ENCODE peak calls at places on chromosomes 11 and 22, in eight cellular contexts. S is retina, I is dorsolateral prefrontal cortex, X is D341Med, Q is NCI-H1092, H is aorta, A is HS-5, W is Daoy. J is an unnamed sample.

GRCh38 chr22:38872831-38873248 is 824 bp upstream of the CBX6 start:
- DNase-seq in H (peak), W (no peak), Q (peak), I (no peak), A (no peak), X (peak), S (no peak), J (peak)

GRCh38 chr11:120563698-120564572 is 52.4 kb downstream of the GRIK4 start:
- DNase-seq in Q (peak), W (no peak), H (peak), I (peak), X (no peak), S (peak), A (no peak), J (peak)

GRCh38 chr11:105923814-105924213 is 98.2 kb downstream of the MSANTD4 start:
- DNase-seq in A (peak), H (no peak), I (no peak), X (no peak), Q (no peak), W (peak), S (no peak), J (peak)

GRCh38 chr22:44407404-44408226 is 90.4 kb downstream of the RTL6 start:
- DNase-seq in A (no peak), X (no peak), H (peak), S (no peak), I (peak), W (no peak), Q (no peak), J (peak)

GRCh38 chr11:117144477-117145392 is 648 bp downstream of the PAFAH1B2 start:
- DNase-seq in S (peak), Q (no peak), I (no peak), A (no peak), X (peak), H (peak), W (peak), J (peak)

GRCh38 chr11:109733245-109733644 is 311.3 kb downstream of the C11orf87 start:
- DNase-seq in I (no peak), A (no peak), X (no peak), W (no peak), S (no peak), Q (no peak), H (no peak), J (peak)

GRCh38 chr11:77473001-77473800 is 693 bp downstream of the PAK1 start:
- DNase-seq in Q (peak), X (peak), S (peak), W (peak), A (no peak), I (no peak), H (peak), J (peak)

GRCh38 chr11:107606122-107606521 is 15.2 kb downstream of the ELMOD1 start:
- DNase-seq in Q (no peak), A (no peak), I (no peak), H (no peak), S (no peak), X (peak), W (peak), J (no peak)

GRCh38 chr11:12331239-12331874 is 46.0 kb upstream of the PARVA start:
- DNase-seq in Q (peak), I (peak), W (peak), X (peak), H (peak), S (peak), A (peak), J (peak)

GRCh38 chr22:44357296-44357961 is 44.7 kb upstream of the SHISAL1 start:
- DNase-seq in X (no peak), W (peak), I (no peak), Q (no peak), S (no peak), H (peak), A (no peak), J (no peak)

GRCh38 chr11:130071211-130071712 is 1.6 kb downstream of the APLP2 start:
- DNase-seq in I (no peak), S (peak), X (no peak), Q (no peak), H (no peak), A (no peak), W (peak), J (peak)

GRCh38 chr11:28123151-28123571 is 15.0 kb downstream of the METTL15 start:
- DNase-seq in S (no peak), W (no peak), I (no peak), Q (no peak), X (no peak), A (no peak), H (no peak), J (peak)

GRCh38 chr11:1270476-1270875 is 39.0 kb downstream of the TOLLIP start:
- DNase-seq in Q (no peak), X (no peak), H (no peak), A (no peak), W (no peak), S (no peak), I (no peak), J (no peak)

GRCh38 chr11:64128255-64129006 is 37.5 kb downstream of the MACROD1 start:
- DNase-seq in W (no peak), A (no peak), I (no peak), H (no peak), S (no peak), Q (no peak), X (no peak), J (no peak)

GRCh38 chr11:35723493-35724284 is 61.1 kb downstream of the TRIM44 start:
- DNase-seq in W (no peak), S (no peak), I (no peak), A (no peak), H (no peak), X (no peak), Q (no peak), J (peak)

GRCh38 chr22:37147186-37147990 is 2.3 kb downstream of the IL2RB start:
- DNase-seq in X (no peak), W (no peak), I (no peak), H (peak), S (no peak), A (no peak), Q (no peak), J (no peak)

GRCh38 chr22:50098052-50098451 is 8.2 kb downstream of the MOV10L1 start:
- DNase-seq in A (no peak), S (no peak), H (no peak), I (no peak), W (no peak), X (no peak), Q (no peak), J (no peak)

GRCh38 chr11:30758012-30758411 is 171.9 kb upstream of the MPPED2 start:
- DNase-seq in I (no peak), H (no peak), A (no peak), X (no peak), Q (no peak), W (peak), S (no peak), J (no peak)

GRCh38 chr22:45861259-45861658 is 115.7 kb downstream of the WNT7B start:
- DNase-seq in W (no peak), S (no peak), X (no peak), H (no peak), Q (no peak), I (no peak), A (no peak), J (no peak)

GRCh38 chr11:2263724-2264360 is 6.5 kb downstream of the ASCL2 start:
- DNase-seq in I (no peak), W (no peak), X (no peak), A (no peak), Q (no peak), S (no peak), H (no peak), J (no peak)

GRCh38 chr11:75867778-75868374 is 52.9 kb downstream of the UVRAG start:
- DNase-seq in X (peak), A (peak), H (no peak), S (peak), I (no peak), Q (peak), W (peak), J (peak)

GRCh38 chr11:86955674-86956522 is 703 bp upstream of the FZD4 start:
- DNase-seq in W (peak), A (peak), I (peak), X (peak), H (peak), S (peak), Q (peak), J (peak)

GRCh38 chr11:44709966-44710365 is 16.8 kb upstream of the TSPAN18 start:
- DNase-seq in A (peak), W (peak), S (no peak), X (no peak), Q (no peak), H (no peak), I (no peak), J (no peak)

GRCh38 chr11:70912226-70912840 is 340.0 kb downstream of the SHANK2 start:
- DNase-seq in W (peak), I (no peak), Q (no peak), S (no peak), H (peak), A (peak), X (no peak), J (peak)

GRCh38 chr11:111359223-111360149 is 19.6 kb downstream of the POU2AF1 start:
- DNase-seq in W (no peak), Q (no peak), A (no peak), I (no peak), S (no peak), X (no peak), H (no peak), J (no peak)

J was measured in astrocyte of the spinal cord.